ENCODE peak calls at places on chromosome 10, in five cellular contexts. E, C, Q, Z and S are unnamed samples.

GRCh38 chr10:13977861-13978843 is 352.6 kb downstream of the FRMD4A start:
- DNase-seq in E (no peak), C (no peak), Q (no peak), Z (no peak), S (no peak)

GRCh38 chr10:72812415-72812797 is 81.1 kb upstream of the OIT3 start:
- DNase-seq in E (no peak), C (no peak), Q (no peak), Z (no peak), S (no peak)

GRCh38 chr10:107490389-107490788 is 325.9 kb upstream of the SORCS1 start:
- DNase-seq in E (no peak), C (no peak), Q (no peak), Z (no peak), S (no peak)

GRCh38 chr10:122461729-122462532 is 578 bp downstream of the HTRA1 start:
- DNase-seq in E (peak; percentile 45), C (no peak), Q (no peak), Z (peak; percentile 47), S (peak; percentile 46)

GRCh38 chr10:51886438-51887068 is 187.2 kb upstream of the CSTF2T start:
- DNase-seq in E (no peak), C (no peak), Q (no peak), Z (no peak), S (no peak)

GRCh38 chr10:921471-922414 is 9.8 kb downstream of the LARP4B start:
- DNase-seq in E (no peak), C (peak; percentile 12), Q (no peak), Z (no peak), S (no peak)

GRCh38 chr10:26879744-26880143 is 19.0 kb upstream of the ABI1 start:
- DNase-seq in E (peak; percentile 38), C (no peak), Q (no peak), Z (peak; percentile 21), S (peak; percentile 61)

GRCh38 chr10:91653214-91653875 is 20.5 kb upstream of the PPP1R3C start:
- DNase-seq in E (no peak), C (no peak), Q (no peak), Z (peak; percentile 44), S (no peak)

DNA sequence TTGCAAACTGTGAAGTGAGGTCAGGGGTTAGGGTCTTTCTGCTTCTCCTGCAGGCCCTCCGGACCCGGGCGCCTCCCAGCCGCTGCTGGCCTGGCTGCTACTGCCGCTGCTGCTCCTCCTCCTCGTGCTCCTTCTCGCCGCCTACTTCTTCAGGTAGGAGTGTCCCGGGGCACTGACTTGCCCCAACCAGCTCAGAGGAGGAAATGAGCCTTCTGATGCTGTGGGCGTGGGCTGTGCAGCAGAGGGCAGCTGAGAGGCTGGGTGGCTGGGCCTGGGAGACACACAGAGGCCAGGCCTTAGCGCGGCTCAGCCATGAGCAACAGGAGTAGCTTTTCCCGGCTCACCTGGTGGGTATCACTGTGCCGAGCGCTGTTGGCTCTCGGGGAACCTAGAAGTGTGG is 78.9 kb downstream of the MKI67 start:
- DNase-seq in E (peak; percentile 83), C (peak; percentile 89), Q (peak; percentile 98), Z (peak; percentile 10), S (peak; percentile 90)
- TF ChIP-seq POLR2A in E (no peak), C (peak; percentile 83), Q (peak; percentile 70), Z (no peak), S (no peak)

GRCh38 chr10:97466755-97467154 is 20.8 kb downstream of the ZDHHC16 start:
- DNase-seq in E (no peak), C (no peak), Q (no peak), Z (no peak), S (no peak)

GRCh38 chr10:97463363-97464132 is 17.6 kb downstream of the ZDHHC16 start:
- DNase-seq in E (no peak), C (no peak), Q (no peak), Z (peak; percentile 62), S (peak; percentile 59)

GRCh38 chr10:97465982-97466381 is 20.0 kb downstream of the ZDHHC16 start:
- DNase-seq in E (no peak), C (no peak), Q (no peak), Z (no peak), S (no peak)

GRCh38 chr10:97464226-97464625 is 18.3 kb downstream of the ZDHHC16 start:
- DNase-seq in E (no peak), C (no peak), Q (no peak), Z (no peak), S (no peak)

DNA sequence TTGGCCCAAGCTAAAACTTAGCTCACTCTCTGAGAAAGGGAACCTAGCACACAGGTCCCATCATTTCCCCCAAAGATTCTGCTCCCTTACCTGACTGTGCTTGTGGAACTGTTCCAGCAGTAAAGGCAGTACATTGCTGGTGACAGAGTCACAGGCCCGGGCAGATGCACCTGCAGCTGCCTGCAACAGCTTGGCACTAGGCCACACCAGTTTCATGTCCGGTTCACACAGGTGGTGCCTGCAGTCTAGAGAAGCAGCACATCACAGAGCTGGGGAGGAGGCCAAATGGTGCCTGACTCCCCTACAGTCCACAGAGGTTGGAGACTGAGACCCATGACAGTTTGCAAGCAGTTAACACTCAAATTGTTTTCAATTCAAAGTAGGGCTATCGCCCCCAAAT is 22.2 kb downstream of the ZDHHC16 start:
- DNase-seq in E (no peak), C (no peak), Q (no peak), Z (no peak), S (peak; percentile 32)
- TF ChIP-seq POLR2A in E (no peak), C (no peak), Q (no peak), Z (no peak), S (no peak)

GRCh38 chr10:126117196-126117595 is 220.8 kb downstream of the FANK1 start:
- DNase-seq in E (no peak), C (no peak), Q (no peak), Z (no peak), S (no peak)
- TF ChIP-seq POLR2A in E (no peak), C (no peak), Q (no peak), Z (no peak), S (no peak)

GRCh38 chr10:82289945-82290344 is 415.0 kb downstream of the NRG3 start:
- DNase-seq in E (no peak), C (no peak), Q (no peak), Z (no peak), S (no peak)
- TF ChIP-seq POLR2A in E (no peak), C (no peak), Q (no peak), Z (no peak), S (no peak)

DNA sequence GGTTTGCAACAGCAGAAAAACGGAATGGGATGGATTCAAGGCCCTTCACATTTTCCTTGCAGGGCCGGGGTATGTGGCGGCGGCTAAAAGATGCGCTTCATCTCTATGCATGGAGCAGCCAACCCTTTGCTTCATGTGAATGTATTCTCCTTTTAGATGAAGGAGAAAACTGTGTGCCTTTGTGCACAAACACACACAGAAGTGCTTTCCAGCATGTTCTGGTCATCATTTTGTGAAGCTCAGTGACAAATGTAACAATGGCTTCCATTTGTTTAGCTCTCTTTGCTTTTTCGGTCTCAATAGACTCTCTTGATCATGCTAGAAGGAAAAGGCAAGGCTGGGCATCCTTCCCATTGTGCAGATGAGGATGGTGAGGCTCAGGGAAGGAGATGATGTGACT is 161.7 kb upstream of the MKI67 start:
- DNase-seq in E (no peak), C (no peak), Q (no peak), Z (no peak), S (no peak)
- TF ChIP-seq POLR2A in E (no peak), C (no peak), Q (no peak), Z (no peak), S (no peak)

DNA sequence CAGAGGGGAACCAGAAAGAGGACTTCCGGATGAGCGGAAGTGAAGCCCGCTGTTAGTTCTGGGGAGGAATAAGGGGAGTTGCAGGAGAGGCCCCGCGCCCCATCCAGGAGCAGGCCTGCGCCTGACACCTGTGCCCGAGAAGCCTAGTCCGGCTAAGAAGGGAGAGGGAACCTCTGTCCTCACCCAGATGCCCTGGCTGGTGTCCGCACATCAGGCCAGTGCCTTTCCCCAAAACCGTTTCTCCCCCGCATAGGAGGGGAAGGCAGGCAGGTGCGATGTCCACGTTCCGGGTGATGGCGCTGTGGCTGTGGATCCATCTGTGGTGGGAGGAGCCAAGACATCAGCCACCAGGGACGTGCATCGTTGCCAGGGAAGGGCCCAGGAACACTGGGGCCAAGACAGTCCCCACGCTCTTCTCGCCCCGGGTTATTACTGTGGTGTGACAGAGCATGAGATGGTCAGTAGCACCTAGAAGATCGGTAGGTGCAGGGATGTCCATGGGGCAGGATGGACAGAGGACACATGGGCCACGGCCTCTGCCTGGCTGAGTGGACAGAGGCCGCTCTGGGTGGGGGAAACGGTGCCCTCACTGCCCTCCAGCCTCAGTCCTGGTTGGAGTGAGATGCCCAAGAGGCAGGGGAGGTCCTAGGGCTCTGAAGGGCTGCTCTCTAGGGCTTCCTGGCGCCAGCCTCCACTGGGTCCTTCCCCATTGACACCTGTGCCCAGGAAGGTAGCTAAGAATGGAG is 262.7 kb downstream of the CELF2 start:
- DNase-seq in E (no peak), C (no peak), Q (no peak), Z (no peak), S (no peak)
- TF ChIP-seq POLR2A in E (no peak), C (no peak), Q (no peak), Z (no peak), S (no peak)

DNA sequence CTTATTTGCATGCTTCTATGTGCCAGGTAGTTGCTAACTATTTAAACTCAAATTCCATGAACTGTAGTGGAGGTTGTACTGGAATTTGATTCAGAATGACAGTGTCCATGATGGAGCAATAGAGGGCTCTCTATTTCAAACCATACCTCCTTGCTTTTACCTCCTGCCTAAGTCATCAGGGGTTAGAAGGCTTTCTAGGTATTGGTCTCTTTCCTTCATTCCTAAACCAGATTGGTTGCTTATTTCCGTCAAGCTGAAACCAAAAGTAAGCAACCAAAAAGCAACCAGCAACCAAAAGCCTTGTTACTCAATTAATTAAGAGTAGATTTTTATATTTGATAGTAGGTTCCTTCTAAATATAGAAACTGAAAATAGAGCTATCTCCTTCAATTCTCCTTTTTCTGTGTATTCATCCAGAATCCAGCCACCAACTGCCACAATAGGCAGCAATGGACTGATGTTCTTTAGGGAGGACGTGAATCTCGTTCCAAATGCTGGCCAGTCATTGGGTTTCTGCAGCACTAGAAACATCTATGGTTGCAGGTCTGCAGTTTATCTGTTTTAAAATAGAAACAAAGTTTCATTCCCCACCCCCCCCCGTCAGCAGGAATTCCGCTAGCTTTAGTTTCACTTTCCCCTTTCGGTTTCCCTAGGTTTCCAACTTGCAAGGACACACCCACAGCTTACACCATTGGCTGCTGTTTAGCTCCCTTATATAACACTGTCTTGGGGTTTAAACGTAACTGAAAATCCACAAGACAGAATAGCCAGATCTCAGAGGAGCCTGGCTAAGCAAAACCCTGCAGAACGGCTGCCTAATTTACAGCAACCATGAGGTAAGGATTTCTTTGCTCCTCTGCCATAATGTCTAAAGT is at the start of gene IFIT1:
- DNase-seq in E (peak; percentile 74), C (peak; percentile 52), Q (no peak), Z (peak; percentile 81), S (peak; percentile 44)
- TF ChIP-seq POLR2A in E (peak; percentile 73), C (peak; percentile 33), Q (no peak), Z (no peak), S (no peak)

GRCh38 chr10:3887885-3888476 is 103.0 kb upstream of the KLF6 start:
- DNase-seq in E (no peak), C (no peak), Q (no peak), Z (peak; percentile 83), S (no peak)
- TF ChIP-seq POLR2A in E (no peak), C (no peak), Q (no peak), Z (no peak), S (no peak)